ENCODE peak calls at places on chromosome 9, in six cellular contexts. L is A549, I is H1, Y is HepG2, H is K562, W is GM12878. N is an unnamed sample.

GRCh38 chr9:103798620-103799019 is 295.5 kb upstream of the SMC2 start:
- DNase-seq in H (no peak), W (peak; percentile 37), Y (peak; percentile 1), I (no peak), L (peak; percentile 38), N (no peak)

GRCh38 chr9:21030389-21031035 is 928 bp downstream of the HACD4 start:
- DNase-seq in H (no peak), I (no peak), L (no peak), Y (no peak), W (peak; percentile 52), N (no peak)

GRCh38 chr9:2787065-2787464 is 56.8 kb downstream of the PUM3 start:
- DNase-seq in W (no peak), H (no peak), L (no peak), I (no peak), Y (no peak), N (no peak)

GRCh38 chr9:127776919-127777280 is 1.6 kb downstream of the SH2D3C start:
- DNase-seq in Y (no peak), H (no peak), W (no peak), L (no peak), I (no peak), N (no peak)

GRCh38 chr9:121685795-121686377 is 34.5 kb downstream of the DAB2IP start:
- DNase-seq in I (no peak), W (no peak), Y (no peak), L (no peak), H (no peak), N (no peak)

GRCh38 chr9:88691811-88692210 is 156.8 kb downstream of the NXNL2 start:
- DNase-seq in L (no peak), W (no peak), H (no peak), Y (no peak), I (no peak), N (no peak)

GRCh38 chr9:128033609-128034008 is 33.5 kb downstream of the NAIF1 start:
- DNase-seq in W (no peak), I (no peak), L (no peak), Y (no peak), H (no peak), N (no peak)

GRCh38 chr9:12166511-12166910 is 526.7 kb upstream of the TYRP1 start:
- DNase-seq in W (no peak), H (no peak), Y (no peak), I (no peak), L (no peak), N (no peak)

GRCh38 chr9:105063665-105064247 is 135.8 kb upstream of the ABCA1 start:
- DNase-seq in Y (peak; percentile 75), W (no peak), L (no peak), H (no peak), I (no peak), N (no peak)

GRCh38 chr9:72915659-72916058 is 37.2 kb downstream of the ALDH1A1 start:
- DNase-seq in L (no peak), H (no peak), Y (no peak), W (no peak), I (no peak), N (no peak)

GRCh38 chr9:83469722-83470121 is 68.5 kb downstream of the FRMD3 start:
- DNase-seq in H (no peak), I (no peak), W (no peak), Y (no peak), L (no peak), N (no peak)

DNA sequence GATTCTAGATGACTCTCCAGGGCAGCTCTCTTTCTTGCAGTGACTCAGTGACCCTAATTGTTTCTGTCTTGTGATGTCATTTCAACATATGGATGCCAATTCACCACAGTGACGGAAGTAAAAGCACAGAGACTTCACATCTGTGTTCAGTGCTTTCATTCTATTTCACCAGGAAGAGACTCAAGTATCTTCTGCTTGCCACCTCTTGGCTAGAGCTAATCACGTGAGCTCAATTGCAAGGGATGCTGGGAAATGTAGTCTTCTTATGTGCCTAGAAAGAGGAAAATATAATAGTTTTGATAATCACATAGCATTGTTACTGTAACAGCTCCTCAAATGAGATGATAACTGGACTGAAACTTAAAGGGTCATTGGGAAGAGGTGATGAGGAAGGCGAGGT is 453.3 kb upstream of the KLF4 start:
- DNase-seq in L (no peak), Y (no peak), I (no peak), H (peak; percentile 34), W (no peak), N (no peak)
- TF ChIP-seq CHD2 in L (no peak), Y (no peak), I (no peak), H (no peak), W (no peak), N (no peak)

GRCh38 chr9:111599092-111599947 is at the start of gene PTGR1:
- DNase-seq in L (peak; percentile 72), W (no peak), H (no peak), Y (peak; percentile 35), I (peak; percentile 83), N (peak; percentile 82)
- TF ChIP-seq CHD2 in L (no peak), W (no peak), H (no peak), Y (no peak), I (no peak), N (no peak)

DNA sequence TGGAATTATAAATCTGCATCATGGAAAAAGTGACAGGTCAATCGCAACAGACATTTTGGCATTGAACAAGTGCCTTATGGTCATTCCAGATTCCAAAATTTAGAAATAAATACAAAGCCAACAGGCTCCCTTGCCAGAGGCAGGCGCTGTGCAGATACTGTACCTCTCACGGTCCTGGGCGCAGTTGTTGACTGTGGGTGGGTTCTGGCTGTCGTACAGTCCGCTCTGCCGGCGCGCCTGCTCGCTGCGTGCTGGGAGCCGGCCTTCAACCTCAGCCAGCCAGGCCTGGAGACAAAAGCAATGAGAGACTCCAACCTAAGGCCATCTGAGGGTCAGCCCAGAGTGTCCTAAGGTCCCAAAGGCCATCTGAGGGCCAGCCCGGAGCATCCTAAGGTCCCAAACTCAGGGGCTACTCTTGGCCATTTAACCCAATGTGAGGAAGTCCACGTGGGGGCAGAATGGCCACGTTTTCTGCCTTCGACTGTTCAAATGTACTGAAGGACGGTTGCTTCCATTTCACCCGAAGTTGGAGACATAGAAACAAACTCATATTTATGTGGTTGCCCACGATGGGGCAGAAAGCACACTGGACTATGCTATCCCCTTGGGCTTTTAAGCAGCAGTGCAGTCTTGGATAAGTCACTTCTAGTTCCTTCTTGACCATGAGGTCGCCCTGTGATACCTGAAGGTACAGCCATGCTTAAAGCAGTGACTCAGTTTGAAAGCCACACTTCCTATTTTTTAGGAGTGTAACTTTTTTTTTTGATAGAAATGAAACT is 65.2 kb downstream of the USP20 start:
- DNase-seq in L (no peak), H (peak; percentile 49), W (peak; percentile 85), I (no peak), Y (no peak), N (no peak)
- TF ChIP-seq CHD2 in L (no peak), H (no peak), W (no peak), I (no peak), Y (no peak), N (no peak)

DNA sequence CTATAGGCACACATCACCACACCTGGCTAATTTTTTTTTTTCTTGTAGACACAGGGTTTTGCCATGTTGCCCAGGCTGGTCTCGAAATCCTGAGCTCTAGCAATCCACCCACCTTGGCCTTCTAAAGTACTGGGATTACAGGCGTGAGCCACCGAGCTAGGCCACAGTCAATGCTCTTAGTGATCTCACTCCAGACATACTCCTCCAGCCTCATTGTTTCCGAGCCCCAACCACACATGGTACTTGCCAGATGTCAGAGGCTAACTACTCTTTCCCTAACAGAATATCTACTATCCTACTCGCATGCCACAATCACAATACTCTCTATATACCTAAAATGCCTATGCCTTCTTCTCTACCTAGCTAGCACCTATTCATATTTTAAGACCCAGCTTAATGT is 17.1 kb downstream of the SUSD1 start:
- DNase-seq in H (no peak), W (no peak), I (no peak), Y (no peak), L (no peak), N (no peak)
- TF ChIP-seq CHD2 in H (no peak), W (no peak), I (no peak), Y (no peak), L (no peak), N (no peak)

GRCh38 chr9:98008764-98009163 is 25.6 kb downstream of the ANP32B start:
- DNase-seq in I (no peak), Y (no peak), L (no peak), W (no peak), H (no peak), N (no peak)

GRCh38 chr9:98011122-98011521 is 28.0 kb downstream of the ANP32B start:
- DNase-seq in L (no peak), Y (no peak), I (no peak), W (no peak), H (no peak), N (no peak)

GRCh38 chr9:98009926-98010325 is 26.8 kb downstream of the ANP32B start:
- DNase-seq in H (no peak), Y (no peak), W (no peak), L (no peak), I (no peak), N (no peak)

GRCh38 chr9:98009437-98009836 is 26.3 kb downstream of the ANP32B start:
- DNase-seq in L (no peak), H (no peak), Y (no peak), I (no peak), W (no peak), N (no peak)

DNA sequence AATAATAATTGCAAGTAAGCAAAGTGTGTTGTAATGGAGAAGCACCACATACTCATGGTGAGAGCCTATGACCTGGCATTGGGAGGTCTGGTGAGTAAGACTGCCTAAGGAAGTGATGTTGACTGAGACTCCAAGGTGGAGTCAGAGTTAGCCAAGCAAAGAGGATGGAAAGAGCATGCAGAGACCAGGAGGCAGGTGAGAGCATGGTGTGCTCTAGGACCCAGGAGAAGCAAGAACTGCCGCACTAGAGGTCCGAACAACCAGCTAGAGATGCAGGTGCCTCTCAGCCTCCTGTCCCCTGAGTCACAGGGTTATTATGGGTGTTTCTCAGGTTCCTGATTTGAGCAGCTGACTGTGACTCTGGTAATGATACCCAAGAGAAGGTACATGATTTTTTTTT is 27.3 kb downstream of the ANP32B start:
- DNase-seq in L (no peak), I (no peak), H (no peak), W (no peak), Y (no peak), N (peak; percentile 21)
- TF ChIP-seq CHD2 in L (no peak), I (no peak), H (no peak), W (no peak), Y (no peak), N (no peak)

GRCh38 chr9:87479801-87480201 is 17.9 kb upstream of the DAPK1 start:
- DNase-seq in I (no peak), H (peak; percentile 54), L (no peak), W (peak; percentile 86), Y (peak; percentile 50), N (no peak)
- TF ChIP-seq CHD2 in I (no peak), H (no peak), L (no peak), W (no peak), Y (no peak), N (no peak)

DNA sequence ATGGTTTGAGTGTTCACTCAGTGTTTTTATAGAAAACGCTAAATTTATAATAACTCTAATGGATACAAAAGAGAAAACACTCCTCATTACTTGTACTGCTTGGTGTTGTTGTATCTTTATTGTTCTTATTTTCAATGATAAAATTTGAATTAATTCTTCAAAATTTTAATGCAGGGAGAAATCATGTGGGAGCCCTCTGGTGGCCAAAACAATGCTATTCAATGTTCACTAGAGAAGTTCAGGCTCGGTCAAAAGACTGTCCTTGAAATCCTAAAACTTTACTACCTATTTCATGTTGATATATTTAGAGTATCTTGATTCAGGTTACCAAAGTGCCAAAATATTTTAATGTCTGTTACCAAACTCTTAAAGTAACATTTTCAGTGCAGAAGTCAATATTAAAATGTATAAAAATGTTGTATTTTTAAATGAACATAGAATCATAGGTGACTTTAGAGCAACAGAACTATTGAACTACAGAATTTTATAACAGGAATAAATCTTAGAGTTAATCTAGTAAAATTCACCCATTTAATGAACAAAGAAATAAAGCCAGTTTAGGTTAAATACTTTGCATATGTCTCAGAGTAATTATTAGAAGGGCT is 1259.8 kb downstream of the PTPRD start:
- DNase-seq in I (no peak), H (peak; percentile 1), Y (no peak), L (no peak), W (no peak), N (no peak)
- TF ChIP-seq CHD2 in I (no peak), H (no peak), Y (no peak), L (no peak), W (no peak), N (no peak)